ENCODE peak calls at places on chromosomes 5 and 9, in ten cellular contexts. S is cardiac fibroblast; E is Peyer's patch; M is CD8-positive, alpha-beta memory T cell; W is HFF-Myc; B is SK-N-SH; T is HCT116; Q is IMR-90; V is MM.1S; A is choroid plexus epithelial cell. C is an unnamed sample.

GRCh38 chr5:16082053-16082452 is 97.5 kb downstream of the MARCHF11 start:
- DNase-seq in S (no peak), M (no peak), E (no peak), A (no peak), V (no peak), B (no peak), W (no peak), Q (no peak), T (no peak), C (no peak)

GRCh38 chr9:16824545-16825041 is 45.9 kb downstream of the BNC2 start:
- DNase-seq in Q (peak; percentile 85), T (no peak), M (no peak), B (peak; percentile 39), S (peak; percentile 55), W (peak; percentile 82), E (no peak), V (peak; percentile 67), A (peak; percentile 62), C (no peak)

GRCh38 chr5:5592541-5592940 is 170.1 kb downstream of the ICE1 start:
- DNase-seq in E (no peak), Q (no peak), A (no peak), W (no peak), T (no peak), B (no peak), V (no peak), M (no peak), S (no peak), C (no peak)

GRCh38 chr9:121612511-121612998 is 38.9 kb upstream of the DAB2IP start:
- DNase-seq in B (no peak), A (no peak), T (no peak), E (no peak), M (no peak), S (no peak), V (no peak), W (no peak), Q (no peak), C (no peak)

GRCh38 chr9:98010450-98010849 is 27.3 kb downstream of the ANP32B start:
- DNase-seq in B (peak; percentile 21), S (peak; percentile 55), M (no peak), V (peak; percentile 65), T (no peak), W (no peak), E (no peak), A (peak; percentile 88), Q (peak; percentile 64), C (no peak)

GRCh38 chr5:160369990-160370712 is at the start of gene C1QTNF2:
- DNase-seq in Q (peak; percentile 72), V (no peak), W (no peak), M (no peak), B (peak; percentile 77), A (peak; percentile 64), T (no peak), E (peak; percentile 73), S (peak; percentile 57), C (peak; percentile 57)

GRCh38 chr9:134323741-134324358 is 2.4 kb upstream of the RXRA start:
- DNase-seq in B (no peak), V (no peak), A (peak; percentile 16), M (peak; percentile 44), Q (no peak), S (no peak), W (no peak), E (peak; percentile 86), T (peak; percentile 51), C (peak; percentile 64)

GRCh38 chr5:140324041-140324833 is 21.3 kb upstream of the PFDN1 start:
- DNase-seq in T (no peak), S (no peak), Q (peak; percentile 59), A (peak; percentile 22), W (no peak), M (no peak), V (no peak), E (no peak), B (no peak), C (no peak)

GRCh38 chr5:95908799-95909198 is 52.9 kb downstream of the ELL2 start:
- DNase-seq in T (no peak), W (no peak), M (no peak), V (no peak), B (no peak), Q (no peak), S (no peak), A (no peak), E (no peak), C (no peak)

GRCh38 chr9:111910428-111910827 is 13.8 kb downstream of the UGCG start:
- DNase-seq in Q (no peak), S (no peak), B (no peak), M (no peak), T (no peak), E (no peak), A (no peak), W (no peak), V (no peak), C (no peak)

GRCh38 chr9:92405770-92406169 is 1.4 kb upstream of the OGN start:
- DNase-seq in Q (no peak), B (no peak), S (no peak), T (no peak), A (no peak), V (no peak), E (no peak), W (no peak), M (no peak), C (no peak)

GRCh38 chr9:92404031-92404430 is 347 bp downstream of the OGN start:
- DNase-seq in T (no peak), M (no peak), E (no peak), A (no peak), W (no peak), Q (no peak), S (no peak), B (no peak), V (no peak), C (no peak)

GRCh38 chr9:92407818-92408217 is 3.4 kb upstream of the OGN start:
- DNase-seq in M (no peak), Q (no peak), A (no peak), E (no peak), S (no peak), B (no peak), T (no peak), W (no peak), V (no peak), C (no peak)

GRCh38 chr9:92404437-92404836 is at the start of gene OGN:
- DNase-seq in A (peak; percentile 70), B (no peak), W (no peak), T (no peak), M (no peak), S (peak; percentile 62), Q (peak; percentile 47), V (no peak), E (no peak), C (no peak)

GRCh38 chr9:92406506-92406905 is 2.1 kb upstream of the OGN start:
- DNase-seq in A (peak; percentile 82), E (peak; percentile 46), W (no peak), S (peak; percentile 58), B (no peak), Q (no peak), M (peak; percentile 48), T (no peak), V (peak; percentile 74), C (peak; percentile 44)
- H3K4me3 ChIP-seq in A (no peak overlapping the region), E (no peak overlapping the region), W (no peak overlapping the region), S (no peak overlapping the region), B (no peak overlapping the region), Q (no peak overlapping the region), M (peak overlapping the region; percentile 33), T (no peak overlapping the region), V (peak overlapping the region; percentile 43), C (no peak overlapping the region)

DNA sequence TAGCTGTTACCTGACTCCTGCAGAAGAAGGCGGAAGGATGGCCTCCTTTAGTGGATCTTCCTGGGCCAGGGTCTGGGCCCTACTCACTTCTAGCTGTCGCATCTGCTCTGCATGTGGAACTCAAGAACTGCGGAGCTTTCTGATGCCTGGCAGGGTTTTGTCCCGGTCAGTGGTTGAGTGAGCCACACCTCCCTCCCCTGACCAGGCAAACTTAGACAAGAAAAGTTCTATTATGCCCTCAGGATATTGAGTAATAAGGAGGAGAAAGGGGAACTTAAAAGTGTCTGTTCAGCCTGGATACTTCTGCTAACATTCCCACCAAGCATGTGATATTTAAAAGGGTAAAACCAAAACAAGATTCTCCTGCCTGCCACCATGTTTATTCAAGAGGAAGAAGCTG is at the start of gene FYB1:
- DNase-seq in M (no peak), A (no peak), W (no peak), Q (no peak), S (peak; percentile 40), V (no peak), B (no peak), E (no peak), T (no peak), C (peak; percentile 27)
- H3K4me3 ChIP-seq in M (no peak within 1 kb of the TSS), A (no peak within 1 kb of the TSS), W (no peak within 1 kb of the TSS), Q (no peak within 1 kb of the TSS), S (no peak within 1 kb of the TSS), V (no peak within 1 kb of the TSS), B (no peak within 1 kb of the TSS), E (no peak within 1 kb of the TSS), T (no peak within 1 kb of the TSS), C (peak within 1 kb of the TSS; percentile 47)

DNA sequence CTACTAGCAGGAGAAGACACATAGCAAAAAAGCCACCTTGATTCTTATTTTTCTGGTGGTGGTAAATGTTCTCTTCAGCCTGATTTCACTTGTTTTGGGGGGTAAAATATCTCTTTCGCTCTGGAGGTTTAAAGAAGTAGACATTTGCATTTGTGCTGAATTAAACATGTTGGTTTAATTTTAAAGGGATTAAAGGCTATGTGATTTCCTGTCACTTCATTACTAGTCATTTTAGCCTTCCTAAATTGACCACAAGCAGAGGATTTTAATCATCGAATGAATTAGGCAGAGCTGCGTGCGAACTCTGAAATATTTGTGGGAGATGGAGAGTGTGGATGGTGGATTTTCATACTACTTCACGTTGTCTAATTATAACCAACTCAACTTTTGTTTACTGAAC is 4.8 kb downstream of the RASGRF2 start:
- DNase-seq in Q (no peak), A (no peak), E (no peak), M (no peak), T (no peak), V (no peak), W (no peak), S (no peak), B (no peak), C (no peak)
- H3K4me3 ChIP-seq in Q (no peak overlapping the region), A (no peak overlapping the region), E (no peak overlapping the region), M (no peak overlapping the region), T (no peak overlapping the region), V (no peak overlapping the region), W (peak overlapping the region; percentile 19), S (no peak overlapping the region), B (no peak overlapping the region), C (no peak overlapping the region)

GRCh38 chr5:97182571-97183099 is 412 bp downstream of the RIOK2 start:
- DNase-seq in M (no peak), T (no peak), A (peak; percentile 32), Q (peak; percentile 36), W (no peak), V (no peak), S (peak; percentile 5), E (no peak), B (peak; percentile 8), C (no peak)

GRCh38 chr5:97183100-97183929 is at the start of gene RIOK2:
- DNase-seq in A (peak; percentile 96), B (peak; percentile 83), S (peak; percentile 96), M (peak; percentile 93), E (peak; percentile 92), V (peak; percentile 98), Q (peak; percentile 93), W (peak; percentile 95), T (peak; percentile 95), C (peak; percentile 91)

GRCh38 chr5:97181856-97182545 is 1.0 kb downstream of the RIOK2 start:
- DNase-seq in M (no peak), S (peak; percentile 6), T (no peak), V (no peak), B (no peak), E (no peak), Q (peak; percentile 50), W (no peak), A (peak; percentile 38), C (no peak)

DNA sequence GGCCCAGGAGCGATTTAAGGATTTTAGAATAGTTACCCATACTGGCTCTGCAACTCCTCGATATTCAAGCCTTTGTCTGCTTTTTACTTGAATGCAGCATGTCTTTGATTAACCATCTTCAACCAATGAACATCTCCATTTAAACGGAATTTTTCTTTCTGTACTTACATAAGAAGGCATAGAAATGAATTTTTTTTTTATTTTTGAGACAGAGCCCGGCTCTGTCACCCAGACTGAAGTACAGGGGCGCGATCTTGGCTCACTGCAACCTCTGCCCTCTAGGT is 825 bp upstream of the RIOK2 start:
- DNase-seq in Q (no peak), S (no peak), M (no peak), A (no peak), E (no peak), W (no peak), V (no peak), B (no peak), T (no peak), C (no peak)
- H3K4me3 ChIP-seq in Q (peak overlapping the region; percentile 82), S (peak overlapping the region; percentile 85), M (peak overlapping the region; percentile 86), A (peak overlapping the region; percentile 90), E (peak overlapping the region; percentile 81), W (peak overlapping the region; percentile 94), V (peak overlapping the region; percentile 90), B (peak overlapping the region; percentile 88), T (peak overlapping the region; percentile 96), C (peak overlapping the region; percentile 79)

C was measured in dorsolateral prefrontal cortex.